ENCODE peak calls at places on chromosomes 13 and 19, in ten cellular contexts. I is adrenal gland, E is HCT116, D is tibial nerve, B is transverse colon, Q is prostate gland, C is IMR-90, O is stomach, K is body of pancreas, W is uterus. N is an unnamed sample. For H3K36me3 and H3K4me1, the result is how much of the 10 kb centered on the place peaks cover.

GRCh38 chr13:46354143-46355087 is 32.6 kb downstream of the RUBCNL start:
- DNase-seq in C (peak), O (no peak), E (peak), Q (no peak), D (no peak), W (no peak), B (no peak), I (no peak), K (no peak), N (no peak)

GRCh38 chr19:47134533-47134932 is 3.9 kb downstream of the SAE1 start:
- DNase-seq in O (no peak), I (no peak), E (no peak), D (no peak), B (no peak), Q (no peak), C (no peak), K (no peak), W (no peak), N (no peak)

GRCh38 chr13:40665061-40665753 is 1.2 kb downstream of the FOXO1 start:
- DNase-seq in B (peak), E (no peak), O (peak), C (no peak), K (peak), Q (peak), D (no peak), W (peak), I (peak), N (no peak)

GRCh38 chr19:13881231-13881691 is 4.3 kb downstream of the NANOS3 start:
- DNase-seq in W (no peak), B (no peak), K (peak), I (no peak), E (no peak), C (peak), D (no peak), O (no peak), Q (no peak), N (no peak)

GRCh38 chr19:19214892-19215291 is 3.1 kb downstream of the NCAN start:
- DNase-seq in I (peak), C (peak), B (no peak), Q (no peak), O (no peak), D (no peak), E (no peak), K (peak), W (no peak), N (no peak)

GRCh38 chr13:27953671-27954405 is 15.3 kb downstream of the CDX2 start:
- DNase-seq in Q (peak), E (peak), O (peak), C (peak), K (peak), D (peak), B (peak), W (peak), I (peak), N (peak)

GRCh38 chr13:30429721-30430694 is 7.7 kb downstream of the UBE2L5 start:
- DNase-seq in B (no peak), C (peak), O (no peak), I (peak), Q (no peak), W (no peak), D (no peak), K (no peak), E (peak), N (no peak)

GRCh38 chr13:77537302-77537919 is 1.9 kb downstream of the SCEL start:
- DNase-seq in Q (no peak), D (no peak), E (no peak), W (no peak), K (no peak), I (no peak), C (no peak), B (no peak), O (no peak), N (no peak)

GRCh38 chr19:47331931-47332547 is at the start of gene C5AR2:
- DNase-seq in Q (no peak), D (no peak), K (no peak), C (no peak), I (no peak), O (no peak), B (no peak), W (no peak), E (no peak), N (no peak)

DNA sequence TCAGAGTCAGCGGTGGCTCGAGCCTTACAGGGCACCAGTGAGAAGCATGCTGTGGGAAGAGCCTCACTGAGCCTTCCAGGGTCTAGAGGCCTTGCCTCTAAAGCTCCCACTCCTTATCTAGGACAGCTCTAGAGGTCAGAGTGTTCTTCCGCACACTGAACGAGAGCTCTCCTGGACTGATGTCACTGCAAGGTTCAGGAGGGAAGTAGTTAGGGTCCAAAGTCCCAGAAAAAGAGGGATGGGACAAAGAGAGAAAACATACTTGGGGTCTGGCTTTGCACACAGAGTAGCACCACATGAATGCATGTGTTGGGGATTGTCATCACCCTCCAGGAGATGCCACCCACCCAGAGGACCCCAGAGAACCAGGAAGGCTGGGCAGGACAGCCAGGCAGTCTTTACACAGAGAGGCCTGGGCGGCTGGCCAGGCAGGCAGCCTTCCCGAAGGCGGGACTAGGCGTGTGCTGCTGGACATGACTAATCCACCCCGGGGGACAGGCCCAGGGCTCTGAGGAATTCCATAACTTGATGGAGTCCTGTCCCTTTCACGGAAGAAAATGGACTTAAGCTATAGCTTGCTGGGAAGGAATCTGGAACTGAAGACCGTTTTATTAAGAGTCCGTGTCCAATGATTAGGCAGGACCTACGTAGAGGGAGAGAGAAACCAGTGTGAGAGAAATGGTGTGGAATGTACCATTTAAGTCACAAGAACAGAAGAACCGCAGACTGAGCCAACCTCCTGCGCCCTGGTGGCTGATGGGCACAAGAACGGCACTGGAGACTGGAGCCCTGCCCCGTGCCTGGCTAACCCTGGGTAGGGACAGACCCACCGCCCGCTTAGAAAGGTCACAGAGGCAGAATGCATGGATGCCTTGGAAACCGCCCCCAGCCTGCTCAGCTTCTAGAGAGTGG is 16.7 kb upstream of the EPHX3 start:
- DNase-seq in O (peak), D (peak), E (no peak), Q (peak), I (peak), K (peak), W (peak), B (peak), C (peak), N (peak)
- H3K36me3 ChIP-seq in O (half or more), D (half or more), E (under half), Q (under half), I (half or more), K (under half), W (under half), B (under half), C (half or more), N (half or more)

DNA sequence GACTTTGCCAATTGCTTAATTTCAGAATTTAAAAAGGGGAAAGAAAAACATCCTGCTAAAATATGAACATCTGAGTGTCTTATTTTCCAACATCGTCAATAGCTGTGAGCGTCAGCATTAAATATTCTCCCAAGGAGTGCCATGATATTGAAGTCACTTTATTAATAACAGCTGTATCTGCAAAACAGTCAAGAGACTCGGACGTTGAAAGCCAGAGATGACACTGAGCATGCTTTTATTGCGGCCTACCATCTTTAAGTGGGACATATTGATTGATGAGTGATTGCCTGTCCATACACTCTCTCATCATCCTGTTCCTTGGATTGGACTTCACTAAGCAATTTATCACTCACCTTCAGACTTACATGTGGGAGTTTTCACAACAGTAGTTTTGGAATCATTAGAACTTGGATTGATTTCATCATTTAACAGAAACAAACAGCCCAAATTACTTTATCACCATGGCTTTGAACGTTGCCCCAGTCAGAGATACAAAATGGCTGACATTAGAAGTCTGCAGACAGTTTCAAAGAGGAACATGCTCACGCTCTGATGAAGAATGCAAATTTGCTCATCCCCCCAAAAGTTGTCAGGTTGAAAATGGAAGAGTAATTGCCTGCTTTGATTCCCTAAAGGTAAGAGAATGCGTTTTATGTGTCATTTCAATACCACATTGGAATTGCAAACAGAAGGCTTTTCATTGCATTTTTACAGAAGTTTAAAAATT is 53.8 kb downstream of the MBNL2 start:
- DNase-seq in E (no peak), D (no peak), W (no peak), K (no peak), I (no peak), O (no peak), B (no peak), Q (no peak), C (no peak), N (no peak)
- H3K4me1 ChIP-seq in E (half or more), D (under half), W (under half), K (half or more), I (under half), O (under half), B (half or more), Q (under half), C (under half), N (half or more)

DNA sequence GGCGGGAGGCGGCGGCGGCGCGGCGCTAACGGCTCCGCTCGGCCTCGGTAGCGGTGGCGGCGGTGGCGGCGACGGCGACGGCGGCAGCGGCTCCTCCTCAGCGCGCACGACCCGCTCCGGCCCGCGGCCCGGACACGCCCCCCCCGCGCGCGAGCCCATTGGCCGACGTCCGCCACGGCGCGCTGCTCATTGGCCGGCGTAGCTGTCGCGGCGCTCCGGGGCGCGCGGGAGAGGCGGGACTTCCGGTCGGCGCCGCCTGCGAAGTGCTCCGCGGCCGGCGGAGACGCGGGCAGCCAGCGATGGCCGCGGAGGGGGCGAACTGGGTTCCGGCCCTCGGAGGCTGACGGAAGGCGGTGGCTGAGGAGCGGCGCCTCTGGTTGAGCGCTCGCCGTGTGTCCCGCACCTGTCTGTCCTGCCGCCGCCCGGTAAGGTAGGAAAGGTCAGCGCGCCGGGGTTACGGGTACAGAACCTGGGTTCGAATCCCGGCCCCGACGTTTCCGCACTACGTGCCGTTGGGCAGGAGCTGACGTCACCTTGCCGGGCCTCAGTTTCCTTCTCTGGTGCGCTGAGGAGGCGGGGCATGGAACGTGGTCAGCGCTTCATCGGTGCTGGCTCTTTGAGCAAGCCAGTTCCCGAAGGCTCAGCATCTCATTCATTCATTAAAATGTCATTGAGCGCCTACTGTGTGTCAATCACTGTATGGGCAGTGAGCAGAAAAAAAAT is at the start of gene ELAVL1:
- DNase-seq in O (peak), E (peak), W (peak), C (peak), K (peak), B (peak), D (peak), I (peak), Q (peak), N (peak)
- TF ChIP-seq POLR2A in O (no peak), E (peak), W (peak), C (peak), K (peak), B (no peak), D (no peak), I (peak), Q (peak), N (no peak)

GRCh38 chr13:75875450-75875849 is 239.3 kb downstream of the LMO7 start:
- DNase-seq in K (no peak), I (no peak), C (no peak), Q (no peak), B (no peak), O (no peak), E (no peak), W (no peak), D (no peak), N (no peak)

GRCh38 chr13:75881109-75881775 is 245.1 kb downstream of the LMO7 start:
- DNase-seq in K (no peak), D (no peak), Q (no peak), C (peak), W (no peak), E (no peak), O (no peak), I (no peak), B (no peak), N (no peak)

GRCh38 chr13:75876371-75877050 is 240.4 kb downstream of the LMO7 start:
- DNase-seq in Q (peak), E (peak), I (peak), K (peak), B (peak), W (peak), O (peak), D (peak), C (peak), N (peak)

GRCh38 chr13:75877092-75877491 is 241.0 kb downstream of the LMO7 start:
- DNase-seq in D (no peak), C (no peak), K (no peak), O (no peak), B (no peak), Q (no peak), W (no peak), I (no peak), E (no peak), N (no peak)

DNA sequence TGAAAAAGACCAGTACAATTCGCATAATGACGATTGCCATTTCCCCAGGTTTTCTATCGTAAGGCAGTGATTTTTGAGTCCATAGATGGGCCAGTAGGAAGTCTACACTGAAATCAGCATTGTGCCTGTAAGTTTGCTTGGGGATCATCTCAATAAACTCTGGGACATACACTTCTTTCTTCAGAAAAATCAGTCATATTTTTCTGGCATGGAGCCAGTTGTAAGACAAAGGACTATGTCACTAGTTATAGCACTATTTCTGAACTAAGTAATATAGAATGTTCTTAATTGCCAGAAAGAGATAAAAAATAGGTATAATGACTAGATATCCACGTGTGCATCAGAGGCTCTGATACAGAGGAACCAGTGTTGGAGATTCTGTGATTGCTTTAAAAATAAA is 243.5 kb downstream of the LMO7 start:
- DNase-seq in Q (no peak), O (no peak), D (no peak), W (no peak), B (no peak), K (no peak), C (no peak), I (no peak), E (no peak), N (no peak)
- H3K36me3 ChIP-seq in Q (under half), O (under half), D (under half), W (under half), B (under half), K (under half), C (under half), I (under half), E (under half), N (under half)

DNA sequence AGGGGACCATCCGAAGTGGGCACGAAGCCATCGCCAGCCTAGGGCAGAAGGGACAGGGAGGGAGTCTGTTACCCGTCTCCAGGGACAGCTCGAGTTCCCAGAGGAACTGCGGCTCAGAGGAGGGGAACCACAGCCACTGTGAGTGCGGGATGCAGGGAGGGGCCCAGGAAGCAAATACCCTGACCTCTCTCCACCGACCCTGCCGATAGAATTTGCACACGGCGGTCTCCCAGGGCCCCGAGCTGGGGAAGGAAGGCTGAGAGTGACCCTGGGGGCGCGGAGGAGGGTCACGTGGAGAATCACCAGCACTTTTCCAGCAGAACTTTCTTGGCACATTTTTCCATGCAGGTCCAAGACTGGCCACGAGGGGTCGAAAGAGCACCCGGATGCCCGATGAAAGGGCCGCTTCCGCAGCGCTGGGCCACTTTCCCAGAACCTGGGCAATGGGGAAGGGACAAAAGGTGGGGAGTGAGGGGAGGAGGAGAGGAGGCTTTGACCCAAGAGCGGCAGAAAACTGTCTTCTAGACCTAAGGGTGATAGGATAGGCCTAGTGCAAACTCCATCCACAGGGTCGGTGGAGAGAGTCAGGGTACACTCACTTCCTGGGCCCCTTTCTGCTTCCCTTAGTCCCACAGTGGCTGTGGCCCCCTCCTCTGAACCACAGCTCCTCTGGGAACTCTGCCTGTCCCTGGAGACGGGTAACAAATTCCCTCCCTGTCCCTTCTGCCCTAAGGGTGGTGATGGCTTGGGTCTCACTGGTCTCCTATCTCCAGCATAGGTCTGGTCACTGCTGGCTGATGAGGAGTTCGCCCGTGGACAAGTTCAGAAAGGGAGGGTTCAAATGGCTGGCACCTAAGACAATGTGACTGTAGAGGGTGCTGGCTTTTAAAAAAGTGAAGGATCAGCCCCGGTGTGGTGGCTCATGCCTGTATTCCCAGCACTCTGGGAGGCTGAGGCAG is 5.3 kb upstream of the GPR4 start:
- DNase-seq in D (peak), I (peak), W (peak), E (no peak), C (peak), Q (peak), O (peak), K (peak), B (peak), N (peak)
- H3K4me1 ChIP-seq in D (under half), I (under half), W (under half), E (under half), C (under half), Q (under half), O (under half), K (under half), B (under half), N (under half)

DNA sequence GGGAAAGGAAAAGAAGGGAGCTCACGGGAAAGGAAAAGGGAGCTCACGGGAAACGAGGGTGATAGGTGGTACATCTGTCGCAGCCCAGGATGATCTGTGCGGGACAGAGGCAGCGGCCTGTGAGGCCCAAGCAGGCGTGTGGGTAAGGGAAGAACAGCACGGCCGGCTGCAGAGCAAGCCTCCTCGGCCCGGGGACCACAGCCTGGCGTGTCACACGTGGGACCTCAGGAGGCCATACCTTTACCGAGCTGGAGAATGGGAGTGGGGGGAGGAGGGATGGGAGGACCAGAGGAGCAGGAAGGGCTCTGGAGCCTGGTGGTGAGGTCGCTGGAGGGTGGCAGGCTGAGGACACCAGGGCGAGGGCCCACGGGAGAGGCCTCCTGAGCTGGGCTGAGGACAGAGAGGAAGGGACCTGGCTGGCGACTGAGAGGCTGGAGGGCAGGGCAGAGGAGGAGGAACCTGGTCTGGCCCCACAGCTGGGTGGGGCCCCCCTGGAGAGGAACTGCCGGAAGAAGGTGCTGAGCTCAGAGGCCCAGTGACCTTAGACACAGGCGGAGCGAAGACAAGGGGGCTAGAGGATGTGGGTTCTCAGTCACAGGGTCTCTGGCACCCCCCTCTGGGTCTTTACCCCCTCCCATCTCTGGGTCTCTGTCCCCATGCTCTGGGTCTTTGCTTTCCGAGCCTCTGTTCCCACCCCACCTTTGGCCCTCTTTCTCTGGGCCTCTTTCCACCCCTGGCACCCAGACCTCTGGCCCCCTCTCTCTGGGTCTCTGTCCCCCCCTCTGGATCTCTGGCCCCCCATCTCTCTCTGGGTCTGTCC is 2.9 kb upstream of the FTL start:
- DNase-seq in E (no peak), Q (peak), I (peak), D (no peak), W (no peak), C (no peak), O (peak), K (peak), B (peak), N (peak)
- TF ChIP-seq POLR2A in E (peak), Q (peak), I (no peak), D (no peak), W (no peak), C (no peak), O (no peak), K (no peak), B (peak), N (no peak)